ENCODE peak calls at places on chromosome 14, in nine cellular contexts. One of them, this sample, is unnamed.

GRCh38 chr14:39267592-39268112 is 33.9 kb downstream of the MIA2 start:
- DNase-seq in astrocyte of the spinal cord: peak; percentile 28
- DNase-seq in cardiac muscle cell: no peak
- DNase-seq in upper lobe of right lung: no peak
- DNase-seq in breast epithelium: no peak
- DNase-seq in fibroblast of mammary gland: peak; percentile 24
- DNase-seq in Panc1: no peak
- DNase-seq in HFF-Myc: no peak
- DNase-seq in stomach: no peak
- DNase-seq in this sample: no peak

GRCh38 chr14:26872930-26873470 is 275.2 kb upstream of the NOVA1 start:
- DNase-seq in astrocyte of the spinal cord: no peak
- DNase-seq in cardiac muscle cell: no peak
- DNase-seq in upper lobe of right lung: no peak
- DNase-seq in breast epithelium: no peak
- DNase-seq in fibroblast of mammary gland: no peak
- DNase-seq in Panc1: no peak
- DNase-seq in HFF-Myc: no peak
- DNase-seq in stomach: no peak
- DNase-seq in this sample: no peak

GRCh38 chr14:51331651-51332367 is 91.8 kb downstream of the TMX1 start:
- DNase-seq in astrocyte of the spinal cord: no peak
- DNase-seq in cardiac muscle cell: no peak
- DNase-seq in upper lobe of right lung: no peak
- DNase-seq in breast epithelium: no peak
- DNase-seq in fibroblast of mammary gland: no peak
- DNase-seq in Panc1: no peak
- DNase-seq in HFF-Myc: no peak
- DNase-seq in stomach: no peak
- DNase-seq in this sample: no peak

GRCh38 chr14:77040995-77041744 is 12.7 kb upstream of the IRF2BPL start:
- DNase-seq in astrocyte of the spinal cord: no peak
- DNase-seq in cardiac muscle cell: no peak
- DNase-seq in upper lobe of right lung: no peak
- DNase-seq in breast epithelium: no peak
- DNase-seq in fibroblast of mammary gland: no peak
- DNase-seq in Panc1: no peak
- DNase-seq in HFF-Myc: no peak
- DNase-seq in stomach: no peak
- DNase-seq in this sample: no peak

GRCh38 chr14:79098324-79098723 is 928.2 kb downstream of the NRXN3 start:
- DNase-seq in astrocyte of the spinal cord: no peak
- DNase-seq in cardiac muscle cell: peak; percentile 5
- DNase-seq in upper lobe of right lung: no peak
- DNase-seq in breast epithelium: no peak
- DNase-seq in fibroblast of mammary gland: no peak
- DNase-seq in Panc1: no peak
- DNase-seq in HFF-Myc: no peak
- DNase-seq in stomach: no peak
- DNase-seq in this sample: no peak

GRCh38 chr14:72024043-72024407 is 91.8 kb downstream of the RGS6 start:
- DNase-seq in astrocyte of the spinal cord: peak; percentile 3
- DNase-seq in cardiac muscle cell: peak; percentile 62
- DNase-seq in upper lobe of right lung: no peak
- DNase-seq in breast epithelium: no peak
- DNase-seq in fibroblast of mammary gland: peak; percentile 35
- DNase-seq in Panc1: peak; percentile 15
- DNase-seq in HFF-Myc: no peak
- DNase-seq in stomach: peak; percentile 27
- DNase-seq in this sample: no peak

GRCh38 chr14:74614508-74615495 is 2.8 kb upstream of the LTBP2 start:
- DNase-seq in astrocyte of the spinal cord: no peak
- DNase-seq in cardiac muscle cell: no peak
- DNase-seq in upper lobe of right lung: no peak
- DNase-seq in breast epithelium: no peak
- DNase-seq in fibroblast of mammary gland: peak; percentile 56
- DNase-seq in Panc1: no peak
- DNase-seq in HFF-Myc: no peak
- DNase-seq in stomach: no peak
- DNase-seq in this sample: no peak

GRCh38 chr14:35335388-35336092 is 43.4 kb downstream of the PSMA6 start:
- DNase-seq in astrocyte of the spinal cord: no peak
- DNase-seq in cardiac muscle cell: peak; percentile 37
- DNase-seq in upper lobe of right lung: peak; percentile 71
- DNase-seq in breast epithelium: no peak
- DNase-seq in fibroblast of mammary gland: peak; percentile 21
- DNase-seq in Panc1: no peak
- DNase-seq in HFF-Myc: no peak
- DNase-seq in stomach: peak; percentile 87
- DNase-seq in this sample: no peak

GRCh38 chr14:54881761-54882401 is 20.7 kb downstream of the GCH1 start:
- DNase-seq in astrocyte of the spinal cord: peak; percentile 35
- DNase-seq in cardiac muscle cell: no peak
- DNase-seq in upper lobe of right lung: no peak
- DNase-seq in breast epithelium: no peak
- DNase-seq in fibroblast of mammary gland: peak; percentile 45
- DNase-seq in Panc1: no peak
- DNase-seq in HFF-Myc: no peak
- DNase-seq in stomach: no peak
- DNase-seq in this sample: no peak
- H3K4me3 ChIP-seq in astrocyte of the spinal cord: peak overlapping the region; percentile 35
- H3K4me3 ChIP-seq in cardiac muscle cell: no peak overlapping the region
- H3K4me3 ChIP-seq in upper lobe of right lung: peak overlapping the region; percentile 49
- H3K4me3 ChIP-seq in breast epithelium: peak overlapping the region; percentile 46
- H3K4me3 ChIP-seq in fibroblast of mammary gland: peak overlapping the region; percentile 55
- H3K4me3 ChIP-seq in Panc1: peak overlapping the region; percentile 35
- H3K4me3 ChIP-seq in HFF-Myc: peak overlapping the region; percentile 38
- H3K4me3 ChIP-seq in stomach: peak overlapping the region; percentile 42
- H3K4me3 ChIP-seq in this sample: peak overlapping the region; percentile 31

GRCh38 chr14:21503376-21503775 is 7.8 kb downstream of the METTL3 start:
- DNase-seq in astrocyte of the spinal cord: no peak
- DNase-seq in cardiac muscle cell: no peak
- DNase-seq in upper lobe of right lung: no peak
- DNase-seq in breast epithelium: no peak
- DNase-seq in fibroblast of mammary gland: no peak
- DNase-seq in Panc1: no peak
- DNase-seq in HFF-Myc: no peak
- DNase-seq in stomach: no peak
- DNase-seq in this sample: no peak

GRCh38 chr14:21496453-21496852 is 14.7 kb downstream of the METTL3 start:
- DNase-seq in astrocyte of the spinal cord: no peak
- DNase-seq in cardiac muscle cell: no peak
- DNase-seq in upper lobe of right lung: no peak
- DNase-seq in breast epithelium: no peak
- DNase-seq in fibroblast of mammary gland: peak; percentile 39
- DNase-seq in Panc1: no peak
- DNase-seq in HFF-Myc: no peak
- DNase-seq in stomach: no peak
- DNase-seq in this sample: no peak

GRCh38 chr14:21501568-21501967 is 9.6 kb downstream of the METTL3 start:
- DNase-seq in astrocyte of the spinal cord: no peak
- DNase-seq in cardiac muscle cell: no peak
- DNase-seq in upper lobe of right lung: no peak
- DNase-seq in breast epithelium: no peak
- DNase-seq in fibroblast of mammary gland: no peak
- DNase-seq in Panc1: no peak
- DNase-seq in HFF-Myc: no peak
- DNase-seq in stomach: no peak
- DNase-seq in this sample: no peak

GRCh38 chr14:21494902-21495762 is 16.0 kb downstream of the METTL3 start:
- DNase-seq in astrocyte of the spinal cord: peak; percentile 41
- DNase-seq in cardiac muscle cell: no peak
- DNase-seq in upper lobe of right lung: no peak
- DNase-seq in breast epithelium: no peak
- DNase-seq in fibroblast of mammary gland: peak; percentile 19
- DNase-seq in Panc1: no peak
- DNase-seq in HFF-Myc: no peak
- DNase-seq in stomach: no peak
- DNase-seq in this sample: no peak

DNA sequence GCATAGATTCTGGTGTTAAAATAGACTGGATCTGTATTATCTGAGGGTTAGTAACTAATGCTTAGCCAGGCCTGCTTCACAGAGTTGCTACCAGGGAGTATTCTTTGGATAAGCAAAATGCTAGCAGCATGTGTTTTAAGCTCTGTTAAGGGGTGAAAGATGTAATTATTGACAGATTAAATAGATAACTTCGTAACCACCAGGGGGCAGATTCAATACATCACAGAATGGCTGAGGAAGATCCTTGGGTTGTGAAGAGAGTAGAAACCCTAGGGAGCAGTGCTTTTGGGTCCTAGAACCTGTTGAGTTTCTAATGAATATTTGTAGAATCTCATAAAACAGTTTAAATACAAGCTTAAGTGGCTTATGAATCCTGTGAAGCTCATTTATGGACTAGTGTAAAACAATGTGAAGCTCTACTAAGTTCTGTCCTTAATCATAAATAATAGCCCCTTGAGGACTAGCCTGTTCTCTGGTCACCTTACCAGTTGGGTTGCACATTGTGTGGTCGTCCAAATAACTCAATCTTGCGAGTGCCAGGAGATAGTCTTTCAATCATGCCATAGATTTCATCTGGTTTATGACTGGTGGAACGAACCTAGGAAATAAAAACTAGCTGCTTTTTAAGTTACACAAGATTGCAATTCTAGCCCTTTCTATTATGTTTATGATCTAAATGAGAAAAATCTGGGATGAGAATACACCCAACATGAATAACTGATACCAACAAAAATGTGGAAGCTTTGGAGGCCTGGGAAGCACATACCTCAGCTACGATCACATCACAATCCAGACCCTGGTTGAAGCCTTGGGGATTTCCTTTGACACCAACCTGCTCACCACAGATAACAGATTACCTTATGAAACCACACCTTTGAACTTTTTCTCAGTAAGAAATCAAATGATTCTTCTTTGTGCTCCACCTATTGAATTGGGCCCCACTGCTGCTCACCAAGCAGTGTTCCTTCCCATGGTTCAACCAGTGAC is 12.3 kb downstream of the METTL3 start:
- DNase-seq in astrocyte of the spinal cord: peak; percentile 50
- DNase-seq in cardiac muscle cell: peak; percentile 76
- DNase-seq in upper lobe of right lung: no peak
- DNase-seq in breast epithelium: no peak
- DNase-seq in fibroblast of mammary gland: peak; percentile 60
- DNase-seq in Panc1: no peak
- DNase-seq in HFF-Myc: peak; percentile 32
- DNase-seq in stomach: no peak
- DNase-seq in this sample: no peak
- TF ChIP-seq CTCF in astrocyte of the spinal cord: peak; percentile 42
- TF ChIP-seq CTCF in cardiac muscle cell: peak; percentile 37
- TF ChIP-seq CTCF in upper lobe of right lung: peak; percentile 45
- TF ChIP-seq CTCF in breast epithelium: peak; percentile 33
- TF ChIP-seq CTCF in fibroblast of mammary gland: peak; percentile 50
- TF ChIP-seq CTCF in Panc1: peak; percentile 25
- TF ChIP-seq CTCF in HFF-Myc: peak; percentile 45
- TF ChIP-seq CTCF in stomach: peak; percentile 41
- TF ChIP-seq CTCF in this sample: peak; percentile 50

GRCh38 chr14:21256539-21257394 is 12.5 kb downstream of the HNRNPC start:
- DNase-seq in astrocyte of the spinal cord: no peak
- DNase-seq in cardiac muscle cell: no peak
- DNase-seq in upper lobe of right lung: no peak
- DNase-seq in breast epithelium: no peak
- DNase-seq in fibroblast of mammary gland: no peak
- DNase-seq in Panc1: no peak
- DNase-seq in HFF-Myc: no peak
- DNase-seq in stomach: no peak
- DNase-seq in this sample: no peak
- H3K4me3 ChIP-seq in astrocyte of the spinal cord: no peak overlapping the region
- H3K4me3 ChIP-seq in cardiac muscle cell: no peak overlapping the region
- H3K4me3 ChIP-seq in upper lobe of right lung: no peak overlapping the region
- H3K4me3 ChIP-seq in breast epithelium: no peak overlapping the region
- H3K4me3 ChIP-seq in fibroblast of mammary gland: no peak overlapping the region
- H3K4me3 ChIP-seq in Panc1: no peak overlapping the region
- H3K4me3 ChIP-seq in HFF-Myc: no peak overlapping the region
- H3K4me3 ChIP-seq in stomach: no peak overlapping the region
- H3K4me3 ChIP-seq in this sample: no peak overlapping the region

GRCh38 chr14:105398044-105398725 is at the start of gene TEX22:
- DNase-seq in astrocyte of the spinal cord: peak; percentile 75
- DNase-seq in cardiac muscle cell: peak; percentile 91
- DNase-seq in upper lobe of right lung: peak; percentile 96
- DNase-seq in breast epithelium: peak; percentile 69
- DNase-seq in fibroblast of mammary gland: peak; percentile 63
- DNase-seq in Panc1: no peak
- DNase-seq in HFF-Myc: peak; percentile 24
- DNase-seq in stomach: peak; percentile 89
- DNase-seq in this sample: peak; percentile 4
- TF ChIP-seq CTCF in astrocyte of the spinal cord: peak; percentile 10
- TF ChIP-seq CTCF in cardiac muscle cell: peak; percentile 4
- TF ChIP-seq CTCF in upper lobe of right lung: peak; percentile 37
- TF ChIP-seq CTCF in breast epithelium: no peak
- TF ChIP-seq CTCF in fibroblast of mammary gland: no peak
- TF ChIP-seq CTCF in Panc1: no peak
- TF ChIP-seq CTCF in HFF-Myc: no peak
- TF ChIP-seq CTCF in stomach: no peak
- TF ChIP-seq CTCF in this sample: peak; percentile 24